ENCODE peak calls at places on chromosome 17, in four cellular contexts. J is K562, H is A549, Q is GM12878. R is an unnamed sample.

GRCh38 chr17:18181358-18181757 is 2.3 kb upstream of the ALKBH5 start:
- DNase-seq in H (no peak), J (no peak), Q (no peak), R (no peak)

GRCh38 chr17:4679652-4680051 is 24.3 kb downstream of the PELP1 start:
- DNase-seq in Q (no peak), J (no peak), H (peak; percentile 74), R (peak; percentile 42)

GRCh38 chr17:57751971-57752905 is 7.1 kb upstream of the CCDC182 start:
- DNase-seq in H (no peak), Q (no peak), J (no peak), R (no peak)

GRCh38 chr17:45063198-45063597 is 2.1 kb downstream of the NMT1 start:
- DNase-seq in Q (peak; percentile 78), H (no peak), J (no peak), R (no peak)

GRCh38 chr17:72617557-72617956 is 474.9 kb downstream of the SLC39A11 start:
- DNase-seq in J (no peak), H (no peak), Q (no peak), R (no peak)

GRCh38 chr17:36931096-36931696 is 6.1 kb upstream of the LHX1 start:
- DNase-seq in H (no peak), J (no peak), Q (no peak), R (no peak)

GRCh38 chr17:12909511-12909910 is 108.3 kb downstream of the ELAC2 start:
- DNase-seq in H (no peak), Q (no peak), J (no peak), R (no peak)

GRCh38 chr17:27608330-27609230 is 22.4 kb upstream of the LGALS9 start:
- DNase-seq in H (peak; percentile 36), Q (no peak), J (no peak), R (no peak)

GRCh38 chr17:71983828-71984227 is 137.0 kb upstream of the SOX9 start:
- DNase-seq in H (no peak), J (no peak), Q (no peak), R (no peak)

GRCh38 chr17:74185786-74186185 is 17.7 kb upstream of the RPL38 start:
- DNase-seq in Q (no peak), J (no peak), H (no peak), R (no peak)

GRCh38 chr17:82013341-82013740 is 9.3 kb downstream of the CENPX start:
- DNase-seq in J (no peak), Q (no peak), H (no peak), R (no peak)

GRCh38 chr17:63433746-63434591 is 12.1 kb downstream of the CYB561 start:
- DNase-seq in Q (no peak), J (no peak), H (no peak), R (no peak)

GRCh38 chr17:61701334-61701733 is 110.3 kb upstream of the NACA2 start:
- DNase-seq in Q (no peak), H (no peak), J (no peak), R (no peak)

GRCh38 chr17:80109713-80110446 is 8.5 kb downstream of the GAA start:
- DNase-seq in J (no peak), H (no peak), Q (no peak), R (no peak)

GRCh38 chr17:29170682-29171081 is 9.5 kb downstream of the MYO18A start:
- DNase-seq in J (no peak), H (no peak), Q (no peak), R (no peak)

GRCh38 chr17:19380551-19381284 is 2.4 kb downstream of the MAPK7 start:
- DNase-seq in J (no peak), H (no peak), Q (no peak), R (no peak)

GRCh38 chr17:55398689-55399088 is 22.9 kb downstream of the MMD start:
- DNase-seq in H (no peak), J (no peak), Q (no peak), R (no peak)

GRCh38 chr17:18319604-18320256 is 4.6 kb downstream of the SMCR8 start:
- DNase-seq in H (peak; percentile 37), J (no peak), Q (no peak), R (peak; percentile 37)

GRCh38 chr17:19003966-19004600 is 481 bp downstream of the FAM83G start:
- DNase-seq in H (peak; percentile 75), Q (no peak), J (peak; percentile 79), R (peak; percentile 34)

GRCh38 chr17:38761612-38762011 is 9.1 kb downstream of the PSMB3 start:
- DNase-seq in J (peak; percentile 41), H (peak; percentile 76), Q (no peak), R (peak; percentile 52)

DNA sequence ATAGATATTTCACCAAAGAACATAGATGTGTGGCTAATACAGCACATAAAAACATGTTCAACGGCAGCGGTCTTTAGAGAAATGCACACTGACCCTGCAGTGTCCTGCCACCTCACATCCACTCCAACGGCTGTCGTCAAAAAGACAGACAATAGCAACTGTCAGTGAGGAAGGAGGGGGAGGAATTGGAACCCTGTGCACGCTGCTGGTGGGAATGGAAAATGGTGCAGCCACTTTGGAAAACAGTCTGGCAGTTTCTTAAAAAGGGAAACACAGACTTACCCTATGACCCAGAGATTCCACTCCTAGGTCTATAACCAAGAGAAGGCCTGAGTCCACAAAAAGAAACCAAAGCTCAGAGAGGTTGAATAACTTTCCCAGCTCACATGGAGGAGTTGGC is 7.7 kb downstream of the CEP295NL start:
- DNase-seq in Q (no peak), H (no peak), J (no peak), R (peak; percentile 81)
- H3K4me2 ChIP-seq in Q (no peak overlapping the region), H (no peak overlapping the region), J (no peak overlapping the region), R (no peak overlapping the region)

GRCh38 chr17:83203472-83204221 is 124.2 kb downstream of the METRNL start:
- DNase-seq in H (no peak), J (no peak), Q (no peak), R (peak; percentile 23)
- TF ChIP-seq MYC in H (no peak), J (no peak), Q (no peak), R (no peak)

GRCh38 chr17:59008737-59009136 is 97.9 kb downstream of the TRIM37 start:
- DNase-seq in Q (no peak), J (no peak), H (no peak), R (no peak)

GRCh38 chr17:59003860-59004259 is 102.8 kb downstream of the TRIM37 start:
- DNase-seq in Q (no peak), H (no peak), J (no peak), R (no peak)

GRCh38 chr17:59010026-59010425 is 96.7 kb downstream of the TRIM37 start:
- DNase-seq in Q (no peak), J (no peak), H (no peak), R (no peak)

GRCh38 chr17:59004338-59005111 is 102.2 kb downstream of the TRIM37 start:
- DNase-seq in H (peak; percentile 49), Q (peak; percentile 48), J (peak; percentile 60), R (peak; percentile 74)

DNA sequence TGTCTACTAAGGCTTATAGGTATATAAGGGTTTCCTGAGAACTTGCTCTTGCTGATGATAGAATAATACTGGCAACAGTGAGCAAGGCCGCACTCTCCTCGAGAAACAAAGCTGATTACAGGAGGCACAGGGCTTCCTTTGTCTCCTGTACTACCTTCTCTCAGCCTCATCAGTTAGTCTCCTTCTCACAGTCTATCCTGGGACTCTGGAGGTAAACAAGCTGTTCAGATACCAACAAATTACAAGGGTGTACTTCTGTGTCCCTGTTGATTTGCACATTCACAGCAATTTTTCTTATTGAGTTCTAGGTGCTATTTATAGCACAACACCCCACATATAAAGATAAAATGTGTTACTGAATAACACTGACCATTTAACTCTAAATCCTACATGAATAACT is 98.7 kb downstream of the TRIM37 start:
- DNase-seq in H (no peak), Q (no peak), J (no peak), R (no peak)
- H3K4me2 ChIP-seq in H (no peak overlapping the region), Q (no peak overlapping the region), J (no peak overlapping the region), R (no peak overlapping the region)

GRCh38 chr17:66381701-66382362 is 79.4 kb downstream of the PRKCA start:
- DNase-seq in J (no peak), H (no peak), Q (no peak), R (no peak)

GRCh38 chr17:66387391-66387981 is 85.1 kb downstream of the PRKCA start:
- DNase-seq in J (no peak), Q (no peak), H (no peak), R (no peak)

GRCh38 chr17:66379539-66379938 is 77.1 kb downstream of the PRKCA start:
- DNase-seq in J (no peak), Q (no peak), H (no peak), R (no peak)

GRCh38 chr17:66386789-66387351 is 84.5 kb downstream of the PRKCA start:
- DNase-seq in Q (no peak), H (no peak), J (no peak), R (no peak)

DNA sequence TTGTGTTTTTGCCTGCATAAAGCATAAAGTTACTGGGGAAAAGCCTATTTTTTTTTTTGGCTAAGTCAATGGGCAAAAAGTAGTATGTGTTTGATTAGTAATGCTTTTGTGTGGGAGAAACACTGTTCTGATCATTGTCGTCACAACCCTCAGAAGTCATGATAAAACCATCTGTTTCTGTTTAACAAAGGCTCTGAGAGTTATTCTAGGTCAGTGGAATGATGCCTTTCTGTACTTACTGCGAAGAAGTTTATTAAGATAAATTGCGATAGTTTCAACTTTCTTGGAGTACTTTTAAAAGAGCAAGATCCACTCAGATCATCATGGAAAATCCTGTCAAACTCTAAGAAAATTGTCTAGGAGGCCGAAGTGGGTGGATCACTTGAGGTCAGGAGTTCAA is 80.9 kb downstream of the PRKCA start:
- DNase-seq in H (no peak), Q (no peak), J (no peak), R (no peak)
- TF ChIP-seq MYC in H (no peak), Q (no peak), J (no peak), R (no peak)

GRCh38 chr17:34076743-34077631 is 178.1 kb upstream of the CCL2 start:
- DNase-seq in J (no peak), Q (no peak), H (no peak), R (no peak)
- H3K4me2 ChIP-seq in J (no peak overlapping the region), Q (no peak overlapping the region), H (no peak overlapping the region), R (no peak overlapping the region)

DNA sequence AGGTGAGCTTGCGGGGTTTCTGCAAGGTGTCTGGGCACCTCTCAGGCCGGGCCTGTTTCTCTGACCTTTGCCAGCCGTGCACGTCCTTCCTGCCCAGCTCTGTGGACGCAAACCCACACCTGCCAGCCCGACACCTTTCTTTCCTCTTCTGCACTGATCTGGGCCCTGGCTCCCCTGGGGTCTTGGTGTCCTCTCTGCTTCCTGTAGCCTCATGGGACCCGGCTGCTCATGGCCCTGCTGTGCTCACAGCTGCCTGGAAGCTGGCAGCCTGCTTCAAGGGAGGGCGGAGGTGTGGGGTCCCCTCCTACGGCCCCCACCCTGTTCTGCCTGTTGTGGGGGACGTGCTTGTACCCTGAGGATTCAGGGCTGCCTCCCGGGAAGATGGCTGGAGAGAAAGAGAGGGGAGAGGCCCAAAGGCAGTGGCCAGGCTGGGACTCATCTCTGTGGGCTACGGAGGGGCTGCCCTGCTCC is 342.4 kb downstream of the SEC14L1 start:
- DNase-seq in H (no peak), Q (no peak), J (no peak), R (no peak)
- TF ChIP-seq MYC in H (no peak), Q (no peak), J (no peak), R (no peak)

DNA sequence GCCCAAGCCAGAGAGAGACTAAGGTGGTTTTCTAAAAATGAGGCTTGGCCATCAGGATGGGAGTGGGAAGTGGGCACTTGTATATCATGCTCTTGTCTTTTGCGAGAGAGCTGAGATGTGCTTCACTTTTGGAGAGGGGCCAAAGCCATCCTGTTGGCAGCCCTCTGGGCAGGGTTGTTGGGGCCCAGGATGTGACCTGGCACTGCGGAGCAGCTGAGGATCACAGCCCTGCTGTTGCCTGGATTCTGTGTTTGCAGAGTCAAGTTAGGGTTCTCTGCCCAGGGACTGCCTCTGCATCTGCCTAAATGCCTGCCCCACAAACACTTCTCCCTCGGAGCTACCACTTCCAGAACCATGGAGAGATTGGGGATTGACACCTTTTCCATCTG is 71.2 kb downstream of the PLD6 start:
- DNase-seq in H (no peak), J (no peak), Q (no peak), R (no peak)
- H3K4me2 ChIP-seq in H (no peak overlapping the region), J (no peak overlapping the region), Q (no peak overlapping the region), R (no peak overlapping the region)